ENCODE peak calls at places on chromosomes 13 and 19, in nine cellular contexts. One of them, this sample, is unnamed.

GRCh38 chr19:8361921-8362793 is 1.8 kb upstream of the ANGPTL4 start:
- DNase-seq in psoas muscle: peak; percentile 97
- DNase-seq in coronary artery: peak; percentile 99
- DNase-seq in activated CD8-positive, alpha-beta T cell treated with anti-CD3 and anti-CD28 coated beads for 36 hours: peak; percentile 76
- DNase-seq in endodermal cell: no peak
- DNase-seq in AG09309: peak; percentile 95
- DNase-seq in lower leg skin: peak; percentile 99
- DNase-seq in neural crest cell: no peak
- DNase-seq in left ventricle myocardium inferior: peak; percentile 93
- DNase-seq in this sample: peak; percentile 99

GRCh38 chr13:74444877-74445479 is 310.8 kb upstream of the KLF12 start:
- DNase-seq in psoas muscle: no peak
- DNase-seq in coronary artery: no peak
- DNase-seq in activated CD8-positive, alpha-beta T cell treated with anti-CD3 and anti-CD28 coated beads for 36 hours: no peak
- DNase-seq in endodermal cell: no peak
- DNase-seq in AG09309: no peak
- DNase-seq in lower leg skin: no peak
- DNase-seq in neural crest cell: no peak
- DNase-seq in left ventricle myocardium inferior: no peak
- DNase-seq in this sample: peak; percentile 88

GRCh38 chr19:33705860-33706259 is 84.1 kb downstream of the CHST8 start:
- DNase-seq in psoas muscle: no peak
- DNase-seq in coronary artery: no peak
- DNase-seq in activated CD8-positive, alpha-beta T cell treated with anti-CD3 and anti-CD28 coated beads for 36 hours: no peak
- DNase-seq in endodermal cell: no peak
- DNase-seq in AG09309: no peak
- DNase-seq in lower leg skin: no peak
- DNase-seq in neural crest cell: no peak
- DNase-seq in left ventricle myocardium inferior: no peak
- DNase-seq in this sample: no peak

GRCh38 chr13:63198076-63198475 is 1782.4 kb upstream of the PCDH20 start:
- DNase-seq in psoas muscle: no peak
- DNase-seq in coronary artery: no peak
- DNase-seq in activated CD8-positive, alpha-beta T cell treated with anti-CD3 and anti-CD28 coated beads for 36 hours: no peak
- DNase-seq in endodermal cell: no peak
- DNase-seq in AG09309: no peak
- DNase-seq in lower leg skin: no peak
- DNase-seq in neural crest cell: no peak
- DNase-seq in left ventricle myocardium inferior: no peak
- DNase-seq in this sample: no peak

GRCh38 chr13:30685987-30686386 is 49.4 kb upstream of the ALOX5AP start:
- DNase-seq in psoas muscle: no peak
- DNase-seq in coronary artery: no peak
- DNase-seq in activated CD8-positive, alpha-beta T cell treated with anti-CD3 and anti-CD28 coated beads for 36 hours: no peak
- DNase-seq in endodermal cell: no peak
- DNase-seq in AG09309: no peak
- DNase-seq in lower leg skin: no peak
- DNase-seq in neural crest cell: no peak
- DNase-seq in left ventricle myocardium inferior: no peak
- DNase-seq in this sample: no peak

GRCh38 chr13:39197645-39198007 is 159.4 kb downstream of the NHLRC3 start:
- DNase-seq in psoas muscle: no peak
- DNase-seq in coronary artery: no peak
- DNase-seq in activated CD8-positive, alpha-beta T cell treated with anti-CD3 and anti-CD28 coated beads for 36 hours: no peak
- DNase-seq in endodermal cell: no peak
- DNase-seq in AG09309: no peak
- DNase-seq in lower leg skin: no peak
- DNase-seq in neural crest cell: no peak
- DNase-seq in left ventricle myocardium inferior: no peak
- DNase-seq in this sample: no peak

GRCh38 chr13:98413796-98414195 is 163.1 kb downstream of the STK24 start:
- DNase-seq in psoas muscle: no peak
- DNase-seq in coronary artery: peak; percentile 21
- DNase-seq in activated CD8-positive, alpha-beta T cell treated with anti-CD3 and anti-CD28 coated beads for 36 hours: peak; percentile 10
- DNase-seq in endodermal cell: no peak
- DNase-seq in AG09309: no peak
- DNase-seq in lower leg skin: peak; percentile 29
- DNase-seq in neural crest cell: no peak
- DNase-seq in left ventricle myocardium inferior: no peak
- DNase-seq in this sample: no peak

GRCh38 chr19:46251415-46251814 is 21.9 kb downstream of the IGFL1 start:
- DNase-seq in psoas muscle: no peak
- DNase-seq in coronary artery: no peak
- DNase-seq in activated CD8-positive, alpha-beta T cell treated with anti-CD3 and anti-CD28 coated beads for 36 hours: no peak
- DNase-seq in endodermal cell: no peak
- DNase-seq in AG09309: no peak
- DNase-seq in lower leg skin: no peak
- DNase-seq in neural crest cell: no peak
- DNase-seq in left ventricle myocardium inferior: no peak
- DNase-seq in this sample: peak; percentile 47

GRCh38 chr19:27750697-27751391 is 1462.1 kb downstream of the UQCRFS1 start:
- DNase-seq in psoas muscle: no peak
- DNase-seq in coronary artery: peak; percentile 11
- DNase-seq in activated CD8-positive, alpha-beta T cell treated with anti-CD3 and anti-CD28 coated beads for 36 hours: no peak
- DNase-seq in endodermal cell: peak; percentile 5
- DNase-seq in AG09309: no peak
- DNase-seq in lower leg skin: peak; percentile 18
- DNase-seq in neural crest cell: no peak
- DNase-seq in left ventricle myocardium inferior: no peak
- DNase-seq in this sample: no peak

GRCh38 chr19:29060833-29061364 is 152.1 kb downstream of the UQCRFS1 start:
- DNase-seq in psoas muscle: no peak
- DNase-seq in coronary artery: no peak
- DNase-seq in activated CD8-positive, alpha-beta T cell treated with anti-CD3 and anti-CD28 coated beads for 36 hours: no peak
- DNase-seq in endodermal cell: peak; percentile 48
- DNase-seq in AG09309: no peak
- DNase-seq in lower leg skin: peak; percentile 32
- DNase-seq in neural crest cell: no peak
- DNase-seq in left ventricle myocardium inferior: no peak
- DNase-seq in this sample: no peak

GRCh38 chr13:109381546-109382180 is 404.7 kb downstream of the IRS2 start:
- DNase-seq in psoas muscle: no peak
- DNase-seq in coronary artery: no peak
- DNase-seq in activated CD8-positive, alpha-beta T cell treated with anti-CD3 and anti-CD28 coated beads for 36 hours: no peak
- DNase-seq in endodermal cell: no peak
- DNase-seq in AG09309: peak; percentile 67
- DNase-seq in lower leg skin: no peak
- DNase-seq in neural crest cell: no peak
- DNase-seq in left ventricle myocardium inferior: no peak
- DNase-seq in this sample: no peak

GRCh38 chr13:94711561-94712286 is 621 bp downstream of the SOX21 start:
- DNase-seq in psoas muscle: no peak
- DNase-seq in coronary artery: no peak
- DNase-seq in activated CD8-positive, alpha-beta T cell treated with anti-CD3 and anti-CD28 coated beads for 36 hours: peak; percentile 35
- DNase-seq in endodermal cell: no peak
- DNase-seq in AG09309: no peak
- DNase-seq in lower leg skin: no peak
- DNase-seq in neural crest cell: peak; percentile 36
- DNase-seq in left ventricle myocardium inferior: no peak
- DNase-seq in this sample: no peak

GRCh38 chr19:6728346-6728745 is 7.9 kb upstream of the C3 start:
- DNase-seq in psoas muscle: no peak
- DNase-seq in coronary artery: no peak
- DNase-seq in activated CD8-positive, alpha-beta T cell treated with anti-CD3 and anti-CD28 coated beads for 36 hours: no peak
- DNase-seq in endodermal cell: peak; percentile 40
- DNase-seq in AG09309: no peak
- DNase-seq in lower leg skin: no peak
- DNase-seq in neural crest cell: no peak
- DNase-seq in left ventricle myocardium inferior: no peak
- DNase-seq in this sample: no peak

GRCh38 chr19:18861917-18862316 is 30.2 kb downstream of the UPF1 start:
- DNase-seq in psoas muscle: peak; percentile 6
- DNase-seq in coronary artery: no peak
- DNase-seq in activated CD8-positive, alpha-beta T cell treated with anti-CD3 and anti-CD28 coated beads for 36 hours: no peak
- DNase-seq in endodermal cell: no peak
- DNase-seq in AG09309: no peak
- DNase-seq in lower leg skin: no peak
- DNase-seq in neural crest cell: no peak
- DNase-seq in left ventricle myocardium inferior: no peak
- DNase-seq in this sample: no peak

GRCh38 chr19:6238643-6239281 is 41.0 kb downstream of the MLLT1 start:
- DNase-seq in psoas muscle: peak; percentile 74
- DNase-seq in coronary artery: no peak
- DNase-seq in activated CD8-positive, alpha-beta T cell treated with anti-CD3 and anti-CD28 coated beads for 36 hours: no peak
- DNase-seq in endodermal cell: no peak
- DNase-seq in AG09309: no peak
- DNase-seq in lower leg skin: no peak
- DNase-seq in neural crest cell: no peak
- DNase-seq in left ventricle myocardium inferior: peak; percentile 70
- DNase-seq in this sample: peak; percentile 39

GRCh38 chr19:29576043-29576442 is 30.0 kb upstream of the POP4 start:
- DNase-seq in psoas muscle: no peak
- DNase-seq in coronary artery: no peak
- DNase-seq in activated CD8-positive, alpha-beta T cell treated with anti-CD3 and anti-CD28 coated beads for 36 hours: no peak
- DNase-seq in endodermal cell: no peak
- DNase-seq in AG09309: no peak
- DNase-seq in lower leg skin: peak; percentile 54
- DNase-seq in neural crest cell: no peak
- DNase-seq in left ventricle myocardium inferior: no peak
- DNase-seq in this sample: no peak

GRCh38 chr19:11221082-11221598 is 18.3 kb upstream of the ANGPTL8 start:
- DNase-seq in psoas muscle: no peak
- DNase-seq in coronary artery: no peak
- DNase-seq in activated CD8-positive, alpha-beta T cell treated with anti-CD3 and anti-CD28 coated beads for 36 hours: no peak
- DNase-seq in endodermal cell: no peak
- DNase-seq in AG09309: no peak
- DNase-seq in lower leg skin: no peak
- DNase-seq in neural crest cell: no peak
- DNase-seq in left ventricle myocardium inferior: no peak
- DNase-seq in this sample: no peak

GRCh38 chr13:106348032-106348431 is 187.4 kb downstream of the EFNB2 start:
- DNase-seq in psoas muscle: no peak
- DNase-seq in coronary artery: no peak
- DNase-seq in activated CD8-positive, alpha-beta T cell treated with anti-CD3 and anti-CD28 coated beads for 36 hours: no peak
- DNase-seq in endodermal cell: peak; percentile 53
- DNase-seq in AG09309: no peak
- DNase-seq in lower leg skin: no peak
- DNase-seq in neural crest cell: no peak
- DNase-seq in left ventricle myocardium inferior: no peak
- DNase-seq in this sample: peak; percentile 90

DNA sequence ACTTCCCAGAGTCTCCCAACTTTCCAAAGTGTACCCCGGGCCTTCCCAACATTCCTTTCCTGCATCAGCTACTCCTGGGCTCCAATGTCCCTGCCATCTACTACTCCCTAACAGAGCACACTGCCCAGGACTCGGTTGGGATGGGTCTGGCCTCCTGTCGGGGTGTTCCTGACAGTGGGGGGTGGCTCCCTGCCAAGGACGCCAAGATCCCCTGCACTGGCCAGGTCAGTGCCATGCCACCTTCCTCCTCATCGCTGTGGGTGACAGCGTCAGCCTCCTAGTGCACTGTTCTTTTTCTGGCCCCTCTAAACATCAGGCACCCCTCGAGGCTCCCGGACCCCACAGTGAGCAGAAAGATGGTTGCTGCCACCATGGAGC is 13.8 kb downstream of the EPS15L1 start:
- DNase-seq in psoas muscle: peak; percentile 46
- DNase-seq in coronary artery: no peak
- DNase-seq in activated CD8-positive, alpha-beta T cell treated with anti-CD3 and anti-CD28 coated beads for 36 hours: no peak
- DNase-seq in endodermal cell: no peak
- DNase-seq in AG09309: no peak
- DNase-seq in lower leg skin: no peak
- DNase-seq in neural crest cell: no peak
- DNase-seq in left ventricle myocardium inferior: peak; percentile 60
- DNase-seq in this sample: no peak
- TF ChIP-seq CTCF in psoas muscle: no peak
- TF ChIP-seq CTCF in coronary artery: no peak
- TF ChIP-seq CTCF in activated CD8-positive, alpha-beta T cell treated with anti-CD3 and anti-CD28 coated beads for 36 hours: no peak
- TF ChIP-seq CTCF in endodermal cell: no peak
- TF ChIP-seq CTCF in AG09309: no peak
- TF ChIP-seq CTCF in lower leg skin: no peak
- TF ChIP-seq CTCF in neural crest cell: no peak
- TF ChIP-seq CTCF in left ventricle myocardium inferior: no peak
- TF ChIP-seq CTCF in this sample: no peak

GRCh38 chr19:50486823-50487515 is 10.3 kb upstream of the GARIN5A start:
- DNase-seq in psoas muscle: peak; percentile 66
- DNase-seq in coronary artery: no peak
- DNase-seq in activated CD8-positive, alpha-beta T cell treated with anti-CD3 and anti-CD28 coated beads for 36 hours: peak; percentile 90
- DNase-seq in endodermal cell: peak; percentile 97
- DNase-seq in AG09309: no peak
- DNase-seq in lower leg skin: no peak
- DNase-seq in neural crest cell: peak; percentile 67
- DNase-seq in left ventricle myocardium inferior: no peak
- DNase-seq in this sample: peak; percentile 5
- TF ChIP-seq CTCF in psoas muscle: peak; percentile 56
- TF ChIP-seq CTCF in coronary artery: no peak
- TF ChIP-seq CTCF in activated CD8-positive, alpha-beta T cell treated with anti-CD3 and anti-CD28 coated beads for 36 hours: peak; percentile 74
- TF ChIP-seq CTCF in endodermal cell: peak; percentile 87
- TF ChIP-seq CTCF in AG09309: peak; percentile 46
- TF ChIP-seq CTCF in lower leg skin: no peak
- TF ChIP-seq CTCF in neural crest cell: peak; percentile 70
- TF ChIP-seq CTCF in left ventricle myocardium inferior: peak; percentile 42
- TF ChIP-seq CTCF in this sample: peak; percentile 48

DNA sequence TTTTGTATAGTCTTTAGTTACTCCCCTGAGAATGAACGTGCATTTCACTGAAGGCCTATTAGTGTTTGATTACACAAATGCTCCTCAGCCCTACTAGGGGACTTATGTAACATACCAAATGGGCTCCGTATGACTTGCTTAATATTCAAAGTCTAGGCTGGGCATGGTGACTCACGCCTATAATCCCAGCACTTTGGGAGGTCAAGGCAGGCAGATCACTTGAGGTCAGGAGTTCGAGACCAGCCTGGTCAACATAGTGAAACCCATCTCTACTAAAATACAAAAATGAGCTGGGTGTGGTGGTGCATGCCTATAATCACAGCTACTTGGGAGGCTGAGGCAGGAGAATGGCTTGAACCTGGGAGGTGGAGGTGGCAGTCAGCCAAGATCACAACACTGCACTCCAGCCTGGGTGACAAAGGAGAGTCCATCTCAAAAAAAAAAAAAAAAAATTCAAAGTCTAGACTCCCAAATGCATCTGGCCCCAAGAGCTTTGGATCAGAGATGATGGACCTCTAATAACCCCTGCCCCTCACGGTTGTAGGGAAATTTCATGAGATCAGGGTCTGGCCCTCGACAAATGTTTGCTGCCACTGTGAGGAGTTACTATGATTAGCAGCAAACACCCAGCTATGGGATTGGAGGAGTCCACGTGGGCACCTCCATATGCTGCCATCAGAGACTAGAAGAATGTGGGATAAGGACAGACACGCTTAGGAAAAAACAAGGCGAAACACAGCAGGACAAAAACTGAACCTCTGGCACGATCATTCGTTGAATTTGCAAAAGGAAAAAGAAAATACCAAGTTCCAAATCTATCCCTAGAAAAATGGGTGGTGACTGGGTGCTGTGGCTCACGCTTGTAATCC is 4.6 kb downstream of the FBXO17 start:
- DNase-seq in psoas muscle: no peak
- DNase-seq in coronary artery: no peak
- DNase-seq in activated CD8-positive, alpha-beta T cell treated with anti-CD3 and anti-CD28 coated beads for 36 hours: no peak
- DNase-seq in endodermal cell: no peak
- DNase-seq in AG09309: peak; percentile 31
- DNase-seq in lower leg skin: no peak
- DNase-seq in neural crest cell: no peak
- DNase-seq in left ventricle myocardium inferior: no peak
- DNase-seq in this sample: no peak
- TF ChIP-seq CTCF in psoas muscle: no peak
- TF ChIP-seq CTCF in coronary artery: no peak
- TF ChIP-seq CTCF in activated CD8-positive, alpha-beta T cell treated with anti-CD3 and anti-CD28 coated beads for 36 hours: no peak
- TF ChIP-seq CTCF in endodermal cell: no peak
- TF ChIP-seq CTCF in AG09309: no peak
- TF ChIP-seq CTCF in lower leg skin: no peak
- TF ChIP-seq CTCF in neural crest cell: no peak
- TF ChIP-seq CTCF in left ventricle myocardium inferior: no peak
- TF ChIP-seq CTCF in this sample: no peak

GRCh38 chr13:47588676-47589075 is 412.4 kb downstream of the SUCLA2 start:
- DNase-seq in psoas muscle: no peak
- DNase-seq in coronary artery: no peak
- DNase-seq in activated CD8-positive, alpha-beta T cell treated with anti-CD3 and anti-CD28 coated beads for 36 hours: no peak
- DNase-seq in endodermal cell: no peak
- DNase-seq in AG09309: no peak
- DNase-seq in lower leg skin: no peak
- DNase-seq in neural crest cell: no peak
- DNase-seq in left ventricle myocardium inferior: no peak
- DNase-seq in this sample: no peak
- TF ChIP-seq CTCF in psoas muscle: peak; percentile 10
- TF ChIP-seq CTCF in coronary artery: no peak
- TF ChIP-seq CTCF in activated CD8-positive, alpha-beta T cell treated with anti-CD3 and anti-CD28 coated beads for 36 hours: no peak
- TF ChIP-seq CTCF in endodermal cell: peak; percentile 68
- TF ChIP-seq CTCF in AG09309: peak; percentile 12
- TF ChIP-seq CTCF in lower leg skin: no peak
- TF ChIP-seq CTCF in neural crest cell: no peak
- TF ChIP-seq CTCF in left ventricle myocardium inferior: no peak
- TF ChIP-seq CTCF in this sample: no peak